ENCODE peak calls at places on chromosomes 12 and 14, in seven cellular contexts. C is tibial artery; G is aorta; A is neuronal stem cell; K is CD4-positive, CD25-positive, alpha-beta regulatory T cell; X is upper lobe of right lung; J is IMR-90. V is an unnamed sample.
A peak's percentile ranks its signal among the peaks of the same experiment; 100 is the strongest.

GRCh38 chr12:52010692-52011601 is 4.2 kb downstream of the TAMALIN start:
- DNase-seq in X (no peak), C (no peak), K (no peak), G (no peak), J (no peak), A (no peak), V (no peak)

GRCh38 chr12:28710882-28711281 is 438.2 kb upstream of the FAR2 start:
- DNase-seq in G (no peak), X (no peak), J (peak; percentile 93), C (no peak), K (no peak), A (no peak), V (no peak)

GRCh38 chr14:102951034-102951433 is 28.6 kb downstream of the AMN start:
- DNase-seq in C (no peak), X (no peak), G (no peak), A (no peak), J (no peak), K (no peak), V (no peak)

GRCh38 chr14:24253936-24254335 is 9.0 kb downstream of the TGM1 start:
- DNase-seq in J (no peak), K (no peak), G (no peak), C (peak; percentile 41), X (no peak), A (no peak), V (no peak)

GRCh38 chr12:46005151-46005797 is 14.9 kb upstream of the SCAF11 start:
- DNase-seq in C (no peak), K (peak; percentile 31), X (no peak), J (peak; percentile 34), G (no peak), A (no peak), V (no peak)

GRCh38 chr12:110245278-110245868 is 35.7 kb upstream of the ATP2A2 start:
- DNase-seq in K (peak; percentile 36), C (no peak), A (no peak), X (peak; percentile 68), J (no peak), G (peak; percentile 50), V (no peak)

GRCh38 chr12:103208006-103208405 is 250.5 kb downstream of the ASCL1 start:
- DNase-seq in K (no peak), X (no peak), C (no peak), G (no peak), J (no peak), A (peak; percentile 78), V (no peak)

GRCh38 chr14:104297313-104297704 is 158.9 kb downstream of the KIF26A start:
- DNase-seq in X (peak; percentile 50), K (no peak), C (no peak), G (no peak), A (no peak), J (no peak), V (no peak)

GRCh38 chr12:117679776-117680175 is 289.0 kb downstream of the KSR2 start:
- DNase-seq in C (no peak), G (no peak), K (no peak), A (no peak), X (no peak), J (no peak), V (no peak)

GRCh38 chr12:18886962-18887361 is 149.0 kb downstream of the CAPZA3 start:
- DNase-seq in J (no peak), X (no peak), C (no peak), G (no peak), A (no peak), K (no peak), V (no peak)

GRCh38 chr12:116194935-116195431 is 82.5 kb downstream of the MED13L start:
- DNase-seq in A (no peak), C (no peak), J (no peak), K (peak; percentile 31), G (no peak), X (no peak), V (no peak)

GRCh38 chr14:22545842-22546721 is 42.9 kb downstream of the DAD1 start:
- DNase-seq in A (no peak), J (peak; percentile 89), K (no peak), G (peak; percentile 55), X (no peak), C (no peak), V (no peak)

GRCh38 chr12:130922584-130922983 is 31.1 kb upstream of the ADGRD1 start:
- DNase-seq in C (no peak), K (no peak), X (no peak), G (no peak), A (no peak), J (no peak), V (no peak)

GRCh38 chr14:100592972-100593371 is 5.8 kb upstream of the BEGAIN start:
- DNase-seq in J (no peak), A (no peak), K (no peak), X (peak; percentile 29), C (peak; percentile 39), G (peak; percentile 31), V (no peak)

DNA sequence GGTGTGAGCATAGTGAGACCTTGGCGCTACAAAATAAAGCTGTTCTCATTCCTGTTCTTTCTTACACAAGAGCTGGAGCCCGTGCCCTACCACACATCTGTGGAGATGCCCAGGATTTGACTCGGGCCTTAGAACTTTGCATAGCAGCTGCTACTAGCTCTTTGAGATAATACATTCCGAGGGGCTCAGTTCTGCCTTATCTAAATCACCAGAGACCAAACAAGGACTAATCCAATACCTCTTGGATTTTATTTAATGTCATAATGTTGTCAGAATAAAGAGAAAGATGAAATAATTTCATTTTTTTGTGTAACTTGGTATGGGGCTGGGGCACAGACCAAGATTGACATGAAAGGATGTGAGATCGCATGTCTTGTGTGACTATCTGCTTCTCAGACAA is 7.6 kb downstream of the PNP start:
- DNase-seq in K (no peak), J (no peak), X (no peak), G (no peak), A (no peak), C (no peak), V (no peak)
- H3K4me1 ChIP-seq in K (peaks cover 32% of the 10 kb centered on the region), J (no peaks in the 10 kb centered on the region), X (peaks cover 23% of the 10 kb centered on the region), G (no peaks in the 10 kb centered on the region), A (peaks cover 2% of the 10 kb centered on the region), C (no peaks in the 10 kb centered on the region), V (peaks cover 1% of the 10 kb centered on the region)

GRCh38 chr14:35405304-35405996 is 901 bp upstream of the NFKBIA start:
- DNase-seq in G (no peak), A (no peak), C (peak; percentile 83), X (peak; percentile 77), J (no peak), K (no peak), V (no peak)
- H3K4me1 ChIP-seq in G (no peaks in the 10 kb centered on the region), A (peaks cover 12% of the 10 kb centered on the region), C (peaks cover 32% of the 10 kb centered on the region), X (peaks cover 33% of the 10 kb centered on the region), J (peaks cover 15% of the 10 kb centered on the region), K (peaks cover 55% of the 10 kb centered on the region), V (peaks cover 20% of the 10 kb centered on the region)

GRCh38 chr14:95216013-95216412 is 58.7 kb upstream of the DICER1 start:
- DNase-seq in G (no peak), X (no peak), K (no peak), A (no peak), C (no peak), J (no peak), V (no peak)

GRCh38 chr14:95217391-95217900 is 60.1 kb upstream of the DICER1 start:
- DNase-seq in J (no peak), X (no peak), C (no peak), K (no peak), G (no peak), A (no peak), V (no peak)

GRCh38 chr14:95220663-95221231 is 63.4 kb upstream of the DICER1 start:
- DNase-seq in X (no peak), A (no peak), J (peak; percentile 23), C (no peak), G (no peak), K (no peak), V (no peak)

GRCh38 chr14:95218006-95218405 is 60.7 kb upstream of the DICER1 start:
- DNase-seq in K (no peak), C (no peak), J (no peak), X (no peak), G (no peak), A (no peak), V (no peak)

GRCh38 chr14:95218472-95219193 is 61.3 kb upstream of the DICER1 start:
- DNase-seq in X (no peak), G (no peak), A (no peak), K (no peak), J (no peak), C (no peak), V (no peak)
- H3K4me1 ChIP-seq in X (peaks cover 5% of the 10 kb centered on the region), G (no peaks in the 10 kb centered on the region), A (peaks cover 10% of the 10 kb centered on the region), K (no peaks in the 10 kb centered on the region), J (peaks cover 2% of the 10 kb centered on the region), C (no peaks in the 10 kb centered on the region), V (peaks cover 8% of the 10 kb centered on the region)

DNA sequence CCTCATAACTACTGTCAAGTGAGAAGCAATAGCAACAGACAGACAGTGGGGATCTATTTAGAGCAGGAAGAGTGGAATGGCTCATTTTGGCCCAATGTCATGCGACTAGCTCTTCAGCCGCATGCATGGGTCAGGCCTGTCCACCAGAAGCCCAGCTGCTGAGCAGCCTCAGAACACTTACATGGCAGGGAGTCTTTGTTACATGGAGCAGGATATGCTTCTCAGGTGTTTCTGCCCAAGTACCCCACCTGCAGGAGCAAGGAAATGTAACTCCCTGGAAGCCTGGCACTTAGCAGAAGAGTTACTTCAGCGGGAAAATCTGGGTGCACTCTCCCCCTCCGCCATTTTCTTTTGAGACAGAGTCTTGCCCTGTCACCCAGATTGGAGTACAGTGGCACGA is 73.5 kb upstream of the ARHGAP5 start:
- DNase-seq in J (no peak), C (no peak), G (no peak), A (no peak), X (no peak), K (no peak), V (no peak)
- H3K4me1 ChIP-seq in J (peaks cover 2% of the 10 kb centered on the region), C (peaks cover 21% of the 10 kb centered on the region), G (no peaks in the 10 kb centered on the region), A (no peaks in the 10 kb centered on the region), X (peaks cover under 1% of the 10 kb centered on the region), K (peaks cover 6% of the 10 kb centered on the region), V (peaks cover 30% of the 10 kb centered on the region)

DNA sequence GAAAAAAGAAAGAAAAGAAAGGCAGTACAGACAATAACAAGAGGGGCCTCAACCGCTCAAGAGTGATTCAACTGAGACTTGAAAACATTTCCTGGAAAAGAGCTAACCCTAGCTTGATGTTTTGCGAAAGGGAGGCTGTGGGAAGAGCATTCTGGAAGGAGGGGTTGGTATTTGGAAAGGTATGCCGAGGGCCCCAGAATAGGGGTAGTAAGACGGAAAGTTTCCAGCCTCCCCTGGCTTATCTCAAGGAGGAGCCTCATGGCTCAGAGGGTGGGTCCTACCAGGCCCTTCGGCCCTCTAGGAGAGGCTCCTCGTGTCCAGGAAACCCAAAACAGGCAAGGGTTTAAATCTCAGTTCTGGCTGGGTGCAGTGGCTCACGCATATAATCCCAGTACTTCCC is 8.4 kb downstream of the RNU4-2 start:
- DNase-seq in C (no peak), K (no peak), X (no peak), J (no peak), G (no peak), A (no peak), V (peak; percentile 88)
- H3K4me1 ChIP-seq in C (no peaks in the 10 kb centered on the region), K (no peaks in the 10 kb centered on the region), X (no peaks in the 10 kb centered on the region), J (peaks cover 4% of the 10 kb centered on the region), G (no peaks in the 10 kb centered on the region), A (no peaks in the 10 kb centered on the region), V (peaks cover 32% of the 10 kb centered on the region)

GRCh38 chr12:6961695-6962284 is 8.7 kb downstream of the PHB2 start:
- DNase-seq in G (peak; percentile 87), A (peak; percentile 72), J (peak; percentile 77), C (peak; percentile 78), K (no peak), X (peak; percentile 89), V (peak; percentile 90)
- H3K4me1 ChIP-seq in G (no peaks in the 10 kb centered on the region), A (peaks cover 23% of the 10 kb centered on the region), J (peaks cover 5% of the 10 kb centered on the region), C (peaks cover 34% of the 10 kb centered on the region), K (peaks cover 70% of the 10 kb centered on the region), X (peaks cover 66% of the 10 kb centered on the region), V (peaks cover 35% of the 10 kb centered on the region)